ENCODE peak calls at places on chromosomes 6 and 20, in five cellular contexts. B is neural progenitor cell, I is astrocyte, E is IMR-90, H is dorsolateral prefrontal cortex. A is an unnamed sample. For H3K27me3, the result is how much of the 10 kb centered on the place peaks cover.

GRCh38 chr6:118354641-118355040 is 193.5 kb upstream of the PLN start:
- DNase-seq in B (no peak), I (no peak), E (no peak), H (no peak), A (no peak)

GRCh38 chr20:49448917-49449316 is 33.6 kb downstream of the KCNB1 start:
- DNase-seq in B (no peak), I (no peak), E (no peak), H (no peak), A (no peak)

GRCh38 chr6:87139236-87139635 is 16.1 kb upstream of the ZNF292 start:
- DNase-seq in B (peak), I (peak), E (peak), H (no peak), A (no peak)

GRCh38 chr6:41477572-41477971 is 68.6 kb upstream of the FOXP4 start:
- DNase-seq in B (peak), I (no peak), E (no peak), H (no peak), A (no peak)

GRCh38 chr20:36871640-36872570 is 4.0 kb upstream of the TLDC2 start:
- DNase-seq in B (no peak), I (no peak), E (no peak), H (no peak), A (no peak)

GRCh38 chr20:24406761-24407550 is 62.5 kb upstream of the SYNDIG1 start:
- DNase-seq in B (no peak), I (no peak), E (no peak), H (no peak), A (no peak)

GRCh38 chr20:46820682-46821081 is 74.0 kb upstream of the EYA2 start:
- DNase-seq in B (no peak), I (no peak), E (no peak), H (no peak), A (no peak)

GRCh38 chr6:46773201-46773855 is 19.9 kb upstream of the MEP1A start:
- DNase-seq in B (no peak), I (no peak), E (no peak), H (no peak), A (no peak)

GRCh38 chr20:51497542-51498467 is 44.7 kb downstream of the NFATC2 start:
- DNase-seq in B (no peak), I (peak), E (peak), H (no peak), A (no peak)

GRCh38 chr20:41185013-41185757 is 47.8 kb downstream of the PLCG1 start:
- DNase-seq in B (no peak), I (no peak), E (no peak), H (peak), A (no peak)

GRCh38 chr6:116059713-116060571 is 749 bp downstream of the FRK start:
- DNase-seq in B (no peak), I (peak), E (no peak), H (no peak), A (no peak)

GRCh38 chr6:73657201-73657600 is 3.4 kb upstream of the SLC17A5 start:
- DNase-seq in B (no peak), I (no peak), E (no peak), H (no peak), A (no peak)

GRCh38 chr6:88492824-88493223 is 326.7 kb upstream of the CNR1 start:
- DNase-seq in B (peak), I (peak), E (peak), H (no peak), A (no peak)

GRCh38 chr20:8267009-8267408 is 134.9 kb downstream of the PLCB1 start:
- DNase-seq in B (no peak), I (no peak), E (no peak), H (no peak), A (no peak)

GRCh38 chr20:62126141-62126540 is 3.9 kb downstream of the LSM14B start:
- DNase-seq in B (no peak), I (no peak), E (no peak), H (no peak), A (no peak)

GRCh38 chr6:2891768-2892170 is 11.3 kb downstream of the SERPINB9 start:
- DNase-seq in B (no peak), I (no peak), E (no peak), H (no peak), A (no peak)

GRCh38 chr6:53244958-53245357 is 96.3 kb upstream of the GCM1 start:
- DNase-seq in B (no peak), I (no peak), E (no peak), H (no peak), A (no peak)

GRCh38 chr6:40523505-40524172 is 63.5 kb downstream of the LRFN2 start:
- DNase-seq in B (no peak), I (no peak), E (no peak), H (no peak), A (no peak)

GRCh38 chr6:11930240-11930639 is 81.9 kb upstream of the HIVEP1 start:
- DNase-seq in B (no peak), I (no peak), E (no peak), H (no peak), A (no peak)

GRCh38 chr6:32416031-32416430 is 9.1 kb upstream of the BTNL2 start:
- DNase-seq in B (no peak), I (peak), E (no peak), H (no peak), A (no peak)

GRCh38 chr6:88008411-88008810 is 39.2 kb upstream of the SPACA1 start:
- DNase-seq in B (no peak), I (peak), E (no peak), H (no peak), A (no peak)

GRCh38 chr6:108165714-108166663 is at the start of gene NR2E1:
- DNase-seq in B (peak), I (no peak), E (peak), H (no peak), A (no peak)

GRCh38 chr20:48170625-48171024 is 385.3 kb upstream of the SULF2 start:
- DNase-seq in B (no peak), I (no peak), E (no peak), H (no peak), A (no peak)

GRCh38 chr6:16739329-16739801 is 21.9 kb downstream of the ATXN1 start:
- DNase-seq in B (peak), I (peak), E (peak), H (no peak), A (no peak)
- H3K27ac ChIP-seq in B (no peak), I (peak), E (peak), H (peak), A (peak)

DNA sequence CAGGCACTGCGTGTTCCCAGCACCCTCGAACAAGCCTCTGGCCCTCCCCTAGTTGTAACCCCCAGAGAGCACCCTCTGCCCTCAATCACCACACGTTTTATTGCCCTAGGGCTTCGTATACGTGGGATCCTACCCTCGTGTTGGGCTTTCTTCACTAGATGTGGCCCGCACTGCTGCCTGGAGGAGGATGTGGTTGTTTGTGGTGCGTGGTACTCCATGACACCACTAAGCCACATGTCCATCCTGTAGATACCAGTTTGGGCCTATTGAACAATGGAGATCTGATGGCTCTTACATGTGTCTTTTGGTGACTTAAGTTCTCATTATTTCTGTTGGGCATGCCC is 17.0 kb downstream of the SLC2A4RG start:
- DNase-seq in B (no peak), I (no peak), E (no peak), H (no peak), A (no peak)
- H3K27me3 ChIP-seq in B (under half), I (under half), E (under half), H (under half), A (under half)

GRCh38 chr20:12171927-12172581 is 254.4 kb downstream of the BTBD3 start:
- DNase-seq in B (no peak), I (peak), E (peak), H (no peak), A (no peak)
- H3K27ac ChIP-seq in B (no peak), I (no peak), E (no peak), H (no peak), A (no peak)

DNA sequence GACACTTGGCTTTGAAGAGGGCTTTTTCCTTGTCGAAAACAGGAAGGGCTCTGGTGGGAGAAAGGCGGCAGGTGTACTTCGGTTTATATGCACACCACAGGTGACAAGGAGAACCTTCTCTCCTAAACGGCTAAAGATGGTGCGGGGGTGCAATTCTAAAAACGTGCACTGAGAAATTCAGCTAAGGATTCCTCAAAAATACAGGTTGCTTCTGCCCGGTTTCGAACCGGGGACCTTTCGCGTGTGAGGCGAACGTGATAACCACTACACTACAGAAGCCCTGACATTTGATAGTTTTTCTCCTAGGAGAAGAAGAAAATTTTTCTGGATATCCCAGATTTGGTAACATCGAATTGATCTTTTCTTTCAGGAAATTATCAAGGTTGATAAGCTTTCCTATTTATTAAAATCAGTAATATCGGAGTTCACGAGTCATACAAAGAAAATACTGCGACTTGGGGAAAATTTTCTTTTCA is 32.0 kb downstream of the POM121L2 start:
- DNase-seq in B (peak), I (peak), E (peak), H (no peak), A (no peak)
- H3K27me3 ChIP-seq in B (half or more), I (under half), E (under half), H (under half), A (under half)

GRCh38 chr6:36738108-36738507 is 40.5 kb downstream of the RAB44 start:
- DNase-seq in B (no peak), I (no peak), E (no peak), H (no peak), A (no peak)

GRCh38 chr6:36733300-36733699 is 35.7 kb downstream of the RAB44 start:
- DNase-seq in B (no peak), I (no peak), E (no peak), H (no peak), A (no peak)

GRCh38 chr6:36737043-36737785 is 39.6 kb downstream of the RAB44 start:
- DNase-seq in B (no peak), I (no peak), E (no peak), H (no peak), A (no peak)

GRCh38 chr6:36734486-36735060 is 36.9 kb downstream of the RAB44 start:
- DNase-seq in B (no peak), I (no peak), E (no peak), H (no peak), A (no peak)

GRCh38 chr6:36735110-36735971 is 37.7 kb downstream of the RAB44 start:
- DNase-seq in B (no peak), I (peak), E (peak), H (peak), A (peak)
- H3K27ac ChIP-seq in B (no peak), I (no peak), E (peak), H (no peak), A (peak)

GRCh38 chr20:38897267-38897666 is 28.9 kb upstream of the FAM83D start:
- DNase-seq in B (no peak), I (no peak), E (no peak), H (no peak), A (no peak)
- H3K27me3 ChIP-seq in B (under half), I (under half), E (under half), H (under half), A (under half)

GRCh38 chr20:19820520-19821211 is 62.6 kb downstream of the RIN2 start:
- DNase-seq in B (no peak), I (no peak), E (no peak), H (no peak), A (no peak)
- H3K27ac ChIP-seq in B (no peak), I (no peak), E (no peak), H (no peak), A (no peak)

GRCh38 chr6:150048099-150048498 is 20.8 kb downstream of the ULBP3 start:
- DNase-seq in B (no peak), I (no peak), E (no peak), H (no peak), A (no peak)

GRCh38 chr6:150043096-150043495 is 17.8 kb upstream of the RAET1L start:
- DNase-seq in B (no peak), I (no peak), E (no peak), H (no peak), A (no peak)

GRCh38 chr6:150046943-150047342 is 21.6 kb upstream of the RAET1L start:
- DNase-seq in B (no peak), I (no peak), E (no peak), H (no peak), A (no peak)

GRCh38 chr6:150044621-150045145 is 19.4 kb upstream of the RAET1L start:
- DNase-seq in B (no peak), I (no peak), E (no peak), H (no peak), A (no peak)

GRCh38 chr6:150043501-150044412 is 18.4 kb upstream of the RAET1L start:
- DNase-seq in B (no peak), I (no peak), E (no peak), H (no peak), A (no peak)
- H3K27me3 ChIP-seq in B (half or more), I (under half), E (half or more), H (under half), A (under half)

GRCh38 chr6:146884728-146885127 is 286.0 kb downstream of the ADGB start:
- DNase-seq in B (no peak), I (no peak), E (no peak), H (no peak), A (no peak)
- H3K27ac ChIP-seq in B (no peak), I (no peak), E (no peak), H (no peak), A (no peak)

GRCh38 chr20:43830883-43831282 is 83.8 kb upstream of the TOX2 start:
- DNase-seq in B (no peak), I (no peak), E (no peak), H (no peak), A (no peak)
- H3K27me3 ChIP-seq in B (under half), I (under half), E (under half), H (under half), A (under half)